ENCODE peak calls at places on chromosomes 11 and 22, in eight cellular contexts. Q is lower lobe of right lung, D is fibroblast of the aortic adventitia, O is endothelial cell, E is foreskin fibroblast, W is spleen, X is HFFc6, R is cardiac fibroblast. L is an unnamed sample.

GRCh38 chr11:65444314-65445051 is 21.9 kb downstream of the NEAT1 start:
- DNase-seq in E (no peak), R (peak; percentile 49), Q (no peak), W (no peak), O (no peak), X (no peak), D (no peak), L (no peak)

GRCh38 chr22:17988800-17989513 is 35.4 kb downstream of the MICAL3 start:
- DNase-seq in E (no peak), O (no peak), X (no peak), Q (no peak), W (no peak), D (no peak), R (no peak), L (no peak)

GRCh38 chr11:57347336-57347735 is 9.2 kb downstream of the P2RX3 start:
- DNase-seq in W (peak; percentile 65), E (no peak), Q (no peak), R (no peak), X (no peak), O (no peak), D (no peak), L (no peak)

GRCh38 chr11:72278911-72279310 is 34.9 kb upstream of the PHOX2A start:
- DNase-seq in O (no peak), D (peak; percentile 55), R (peak; percentile 56), W (no peak), E (peak; percentile 18), Q (no peak), X (peak; percentile 65), L (no peak)

GRCh38 chr11:78420796-78421209 is 3.2 kb upstream of the GAB2 start:
- DNase-seq in R (peak; percentile 58), Q (peak; percentile 84), W (peak; percentile 90), X (no peak), O (no peak), D (peak; percentile 83), E (peak; percentile 59), L (peak; percentile 91)

GRCh38 chr22:29129644-29130201 is 56.9 kb downstream of the KREMEN1 start:
- DNase-seq in Q (no peak), R (no peak), X (no peak), O (no peak), D (no peak), W (no peak), E (no peak), L (no peak)

GRCh38 chr11:43278302-43278956 is 33.4 kb upstream of the API5 start:
- DNase-seq in E (no peak), Q (no peak), R (peak; percentile 59), O (no peak), D (peak; percentile 31), X (no peak), W (no peak), L (no peak)

GRCh38 chr11:62392944-62393628 is 25.7 kb upstream of the SCGB1A1 start:
- DNase-seq in E (no peak), Q (no peak), R (no peak), O (no peak), X (no peak), W (no peak), D (no peak), L (peak; percentile 24)

GRCh38 chr11:26947904-26948639 is 45.8 kb upstream of the FIBIN start:
- DNase-seq in W (no peak), Q (no peak), O (no peak), R (peak; percentile 91), E (no peak), X (peak; percentile 52), D (peak; percentile 64), L (no peak)

GRCh38 chr11:111942826-111943225 is 5.7 kb downstream of the DIXDC1 start:
- DNase-seq in R (peak; percentile 91), D (peak; percentile 60), W (no peak), Q (no peak), O (no peak), E (no peak), X (no peak), L (no peak)

GRCh38 chr11:55457641-55458040 is 89.9 kb downstream of the OR4A15 start:
- DNase-seq in E (no peak), R (peak; percentile 10), W (no peak), O (no peak), D (no peak), Q (no peak), X (no peak), L (no peak)

GRCh38 chr11:18066626-18067025 is 20.6 kb upstream of the TPH1 start:
- DNase-seq in W (no peak), Q (no peak), R (no peak), O (no peak), E (peak; percentile 17), X (no peak), D (no peak), L (no peak)

GRCh38 chr11:111001091-111001430 is 244.5 kb upstream of the POU2AF2 start:
- DNase-seq in X (no peak), R (no peak), O (no peak), D (no peak), E (peak; percentile 55), Q (no peak), W (no peak), L (no peak)

GRCh38 chr11:30983810-30984441 is 385.6 kb downstream of the DCDC1 start:
- DNase-seq in E (no peak), D (no peak), O (no peak), R (no peak), W (no peak), X (no peak), Q (no peak), L (no peak)

GRCh38 chr11:47507016-47507631 is 45.8 kb downstream of the CELF1 start:
- DNase-seq in D (peak; percentile 44), O (no peak), W (no peak), R (peak; percentile 52), Q (no peak), E (peak; percentile 32), X (peak; percentile 39), L (no peak)

GRCh38 chr22:38943181-38943580 is 14.2 kb upstream of the APOBEC3A start:
- DNase-seq in E (no peak), O (no peak), Q (no peak), X (no peak), D (no peak), R (no peak), W (no peak), L (no peak)

GRCh38 chr22:21796863-21797262 is 61.3 kb upstream of the YPEL1 start:
- DNase-seq in E (no peak), W (no peak), X (no peak), Q (no peak), O (no peak), R (no peak), D (no peak), L (no peak)

GRCh38 chr11:112255075-112255739 is 5.5 kb downstream of the PLET1 start:
- DNase-seq in X (peak; percentile 7), O (no peak), E (peak; percentile 71), R (peak; percentile 93), W (no peak), D (peak; percentile 73), Q (no peak), L (no peak)

GRCh38 chr11:10396771-10397170 is 58.3 kb upstream of the AMPD3 start:
- DNase-seq in D (no peak), E (no peak), X (no peak), O (no peak), W (no peak), Q (no peak), R (no peak), L (no peak)

GRCh38 chr11:45815747-45816146 is 10.8 kb downstream of the SLC35C1 start:
- DNase-seq in O (no peak), R (peak; percentile 43), E (peak; percentile 33), D (peak; percentile 24), W (peak; percentile 11), X (peak; percentile 60), Q (no peak), L (no peak)
- TF ChIP-seq CTCF in O (no peak), R (peak; percentile 12), E (no peak), D (peak; percentile 14), W (no peak), X (peak; percentile 17), Q (no peak), L (no peak)

GRCh38 chr11:15937601-15938361 is 418.6 kb downstream of the SOX6 start:
- DNase-seq in E (no peak), D (no peak), Q (no peak), R (no peak), X (peak; percentile 2), O (no peak), W (no peak), L (no peak)
- TF ChIP-seq CTCF in E (no peak), D (no peak), Q (no peak), R (no peak), X (no peak), O (no peak), W (no peak), L (no peak)

GRCh38 chr22:45529097-45529496 is 26.4 kb downstream of the FBLN1 start:
- DNase-seq in X (no peak), Q (no peak), D (no peak), W (no peak), O (no peak), R (no peak), E (peak; percentile 86), L (no peak)

GRCh38 chr22:45528046-45528445 is 25.4 kb downstream of the FBLN1 start:
- DNase-seq in R (no peak), E (no peak), X (no peak), O (no peak), W (no peak), Q (no peak), D (no peak), L (no peak)

GRCh38 chr22:45526768-45527360 is 24.2 kb downstream of the FBLN1 start:
- DNase-seq in D (no peak), R (no peak), X (peak; percentile 53), Q (no peak), E (peak; percentile 57), W (no peak), O (no peak), L (no peak)

GRCh38 chr22:45526263-45526662 is 23.6 kb downstream of the FBLN1 start:
- DNase-seq in X (no peak), W (no peak), D (no peak), R (no peak), O (no peak), E (no peak), Q (no peak), L (no peak)

DNA sequence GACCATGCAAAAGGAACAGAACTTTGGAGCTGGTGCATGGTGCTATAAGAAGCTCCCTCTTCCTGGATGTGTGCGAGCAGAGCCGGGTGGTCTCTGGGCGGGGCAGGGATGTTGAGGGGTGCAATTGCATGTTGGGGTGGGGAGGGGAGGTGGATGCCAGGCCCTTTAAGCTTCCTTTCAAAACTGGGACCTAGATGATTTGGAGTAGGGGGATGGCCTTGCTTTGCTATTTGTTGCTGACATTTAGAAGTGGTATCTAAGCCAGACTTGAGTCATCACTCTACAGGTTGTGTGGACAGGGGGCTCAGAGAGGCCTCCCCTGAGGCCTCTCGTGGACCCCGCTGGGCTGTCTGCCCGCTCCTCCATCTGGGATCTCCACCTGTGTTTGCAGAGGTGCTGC is 24.8 kb downstream of the FBLN1 start:
- DNase-seq in R (no peak), O (no peak), X (no peak), E (no peak), D (no peak), Q (no peak), W (no peak), L (no peak)
- TF ChIP-seq CTCF in R (no peak), O (no peak), X (no peak), E (no peak), D (no peak), Q (no peak), W (no peak), L (no peak)

DNA sequence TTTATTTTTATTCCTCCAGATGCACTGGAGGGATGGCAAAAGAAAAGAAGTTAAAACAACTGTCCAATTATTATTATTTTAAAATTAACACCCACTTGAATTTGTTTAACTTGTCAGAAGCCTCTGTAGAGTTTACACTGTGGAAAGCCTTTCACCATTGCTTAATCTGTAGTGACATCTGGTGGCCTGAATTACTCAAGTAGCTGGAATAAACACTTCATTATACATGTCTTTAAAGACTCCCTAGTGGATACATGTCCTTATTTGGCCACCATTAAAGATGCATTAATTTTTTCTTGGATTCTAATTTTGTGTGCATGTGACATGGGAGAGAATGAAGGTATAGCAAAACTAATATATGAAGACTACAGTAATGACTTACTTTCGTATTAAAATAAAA is 1496.5 kb downstream of the FAM181B start:
- DNase-seq in W (no peak), D (peak; percentile 9), R (peak; percentile 40), E (no peak), X (no peak), O (peak; percentile 32), Q (no peak), L (peak; percentile 3)
- TF ChIP-seq CTCF in W (peak; percentile 36), D (no peak), R (no peak), E (no peak), X (no peak), O (peak; percentile 49), Q (peak; percentile 39), L (no peak)